ENCODE peak calls at places on chromosomes 12 and 14, in seven cellular contexts. One of them, this sample, is unnamed.

GRCh38 chr12:96710127-96710745 is 196.8 kb upstream of the NEDD1 start:
- DNase-seq in AG04450: no peak
- DNase-seq in progenitor cell of endocrine pancreas: no peak
- DNase-seq in transverse colon: no peak
- DNase-seq in A549: no peak
- DNase-seq in IMR-90: no peak
- DNase-seq in activated T-cell treated with anti-CD3 and anti-CD28 coated beads, Interleukin-2, amount 50 U/mL, for 72 hours: no peak
- DNase-seq in this sample: no peak

GRCh38 chr12:48936379-48936979 is 11.2 kb upstream of the FKBP11 start:
- DNase-seq in AG04450: peak
- DNase-seq in progenitor cell of endocrine pancreas: peak
- DNase-seq in transverse colon: peak
- DNase-seq in A549: peak
- DNase-seq in IMR-90: peak
- DNase-seq in activated T-cell treated with anti-CD3 and anti-CD28 coated beads, Interleukin-2, amount 50 U/mL, for 72 hours: peak
- DNase-seq in this sample: peak

GRCh38 chr12:66055837-66056319 is 74.7 kb downstream of the LLPH start:
- DNase-seq in AG04450: no peak
- DNase-seq in progenitor cell of endocrine pancreas: no peak
- DNase-seq in transverse colon: no peak
- DNase-seq in A549: no peak
- DNase-seq in IMR-90: no peak
- DNase-seq in activated T-cell treated with anti-CD3 and anti-CD28 coated beads, Interleukin-2, amount 50 U/mL, for 72 hours: no peak
- DNase-seq in this sample: no peak

GRCh38 chr14:93543766-93544165 is 113.0 kb downstream of the UNC79 start:
- DNase-seq in AG04450: no peak
- DNase-seq in progenitor cell of endocrine pancreas: no peak
- DNase-seq in transverse colon: no peak
- DNase-seq in A549: peak
- DNase-seq in IMR-90: peak
- DNase-seq in activated T-cell treated with anti-CD3 and anti-CD28 coated beads, Interleukin-2, amount 50 U/mL, for 72 hours: no peak
- DNase-seq in this sample: no peak

GRCh38 chr12:100017056-100017455 is 32.3 kb upstream of the ANKS1B start:
- DNase-seq in AG04450: no peak
- DNase-seq in progenitor cell of endocrine pancreas: no peak
- DNase-seq in transverse colon: no peak
- DNase-seq in A549: no peak
- DNase-seq in IMR-90: no peak
- DNase-seq in activated T-cell treated with anti-CD3 and anti-CD28 coated beads, Interleukin-2, amount 50 U/mL, for 72 hours: no peak
- DNase-seq in this sample: no peak

GRCh38 chr12:124752437-124753229 is 111.0 kb downstream of the SCARB1 start:
- DNase-seq in AG04450: no peak
- DNase-seq in progenitor cell of endocrine pancreas: no peak
- DNase-seq in transverse colon: no peak
- DNase-seq in A549: no peak
- DNase-seq in IMR-90: no peak
- DNase-seq in activated T-cell treated with anti-CD3 and anti-CD28 coated beads, Interleukin-2, amount 50 U/mL, for 72 hours: no peak
- DNase-seq in this sample: no peak

GRCh38 chr12:20602671-20603402 is 92.3 kb upstream of the SLCO1C1 start:
- DNase-seq in AG04450: no peak
- DNase-seq in progenitor cell of endocrine pancreas: no peak
- DNase-seq in transverse colon: no peak
- DNase-seq in A549: peak
- DNase-seq in IMR-90: peak
- DNase-seq in activated T-cell treated with anti-CD3 and anti-CD28 coated beads, Interleukin-2, amount 50 U/mL, for 72 hours: no peak
- DNase-seq in this sample: no peak

GRCh38 chr12:115137812-115138521 is 454.0 kb upstream of the TBX3 start:
- DNase-seq in AG04450: no peak
- DNase-seq in progenitor cell of endocrine pancreas: no peak
- DNase-seq in transverse colon: no peak
- DNase-seq in A549: no peak
- DNase-seq in IMR-90: no peak
- DNase-seq in activated T-cell treated with anti-CD3 and anti-CD28 coated beads, Interleukin-2, amount 50 U/mL, for 72 hours: no peak
- DNase-seq in this sample: no peak

GRCh38 chr12:107088912-107089311 is 4.4 kb downstream of the CRY1 start:
- DNase-seq in AG04450: no peak
- DNase-seq in progenitor cell of endocrine pancreas: no peak
- DNase-seq in transverse colon: no peak
- DNase-seq in A549: no peak
- DNase-seq in IMR-90: no peak
- DNase-seq in activated T-cell treated with anti-CD3 and anti-CD28 coated beads, Interleukin-2, amount 50 U/mL, for 72 hours: no peak
- DNase-seq in this sample: no peak

GRCh38 chr14:76953196-76953945 is 75.1 kb downstream of the IRF2BPL start:
- DNase-seq in AG04450: no peak
- DNase-seq in progenitor cell of endocrine pancreas: no peak
- DNase-seq in transverse colon: peak
- DNase-seq in A549: peak
- DNase-seq in IMR-90: peak
- DNase-seq in activated T-cell treated with anti-CD3 and anti-CD28 coated beads, Interleukin-2, amount 50 U/mL, for 72 hours: peak
- DNase-seq in this sample: peak

GRCh38 chr12:122363782-122364181 is 58.7 kb downstream of the CLIP1 start:
- DNase-seq in AG04450: no peak
- DNase-seq in progenitor cell of endocrine pancreas: no peak
- DNase-seq in transverse colon: no peak
- DNase-seq in A549: no peak
- DNase-seq in IMR-90: no peak
- DNase-seq in activated T-cell treated with anti-CD3 and anti-CD28 coated beads, Interleukin-2, amount 50 U/mL, for 72 hours: no peak
- DNase-seq in this sample: no peak

GRCh38 chr12:15787801-15788200 is 1.4 kb downstream of the EPS8 start:
- DNase-seq in AG04450: no peak
- DNase-seq in progenitor cell of endocrine pancreas: no peak
- DNase-seq in transverse colon: no peak
- DNase-seq in A549: no peak
- DNase-seq in IMR-90: no peak
- DNase-seq in activated T-cell treated with anti-CD3 and anti-CD28 coated beads, Interleukin-2, amount 50 U/mL, for 72 hours: no peak
- DNase-seq in this sample: no peak

GRCh38 chr14:55807059-55807499 is 227.1 kb downstream of the KTN1 start:
- DNase-seq in AG04450: no peak
- DNase-seq in progenitor cell of endocrine pancreas: no peak
- DNase-seq in transverse colon: peak
- DNase-seq in A549: no peak
- DNase-seq in IMR-90: peak
- DNase-seq in activated T-cell treated with anti-CD3 and anti-CD28 coated beads, Interleukin-2, amount 50 U/mL, for 72 hours: peak
- DNase-seq in this sample: no peak

GRCh38 chr12:51359851-51360250 is 13.4 kb upstream of the CELA1 start:
- DNase-seq in AG04450: no peak
- DNase-seq in progenitor cell of endocrine pancreas: no peak
- DNase-seq in transverse colon: no peak
- DNase-seq in A549: no peak
- DNase-seq in IMR-90: no peak
- DNase-seq in activated T-cell treated with anti-CD3 and anti-CD28 coated beads, Interleukin-2, amount 50 U/mL, for 72 hours: no peak
- DNase-seq in this sample: no peak

GRCh38 chr12:115232455-115233156 is 548.6 kb upstream of the TBX3 start:
- DNase-seq in AG04450: peak
- DNase-seq in progenitor cell of endocrine pancreas: no peak
- DNase-seq in transverse colon: no peak
- DNase-seq in A549: no peak
- DNase-seq in IMR-90: peak
- DNase-seq in activated T-cell treated with anti-CD3 and anti-CD28 coated beads, Interleukin-2, amount 50 U/mL, for 72 hours: no peak
- DNase-seq in this sample: no peak

GRCh38 chr14:69152181-69152943 is 557 bp downstream of the DCAF5 start:
- DNase-seq in AG04450: no peak
- DNase-seq in progenitor cell of endocrine pancreas: no peak
- DNase-seq in transverse colon: peak
- DNase-seq in A549: no peak
- DNase-seq in IMR-90: no peak
- DNase-seq in activated T-cell treated with anti-CD3 and anti-CD28 coated beads, Interleukin-2, amount 50 U/mL, for 72 hours: peak
- DNase-seq in this sample: peak

GRCh38 chr14:73392329-73393257 is 65.8 kb downstream of the NUMB start:
- DNase-seq in AG04450: no peak
- DNase-seq in progenitor cell of endocrine pancreas: no peak
- DNase-seq in transverse colon: no peak
- DNase-seq in A549: no peak
- DNase-seq in IMR-90: no peak
- DNase-seq in activated T-cell treated with anti-CD3 and anti-CD28 coated beads, Interleukin-2, amount 50 U/mL, for 72 hours: no peak
- DNase-seq in this sample: no peak

GRCh38 chr14:99393059-99393655 is 87.5 kb downstream of the SETD3 start:
- DNase-seq in AG04450: no peak
- DNase-seq in progenitor cell of endocrine pancreas: no peak
- DNase-seq in transverse colon: peak
- DNase-seq in A549: peak
- DNase-seq in IMR-90: peak
- DNase-seq in activated T-cell treated with anti-CD3 and anti-CD28 coated beads, Interleukin-2, amount 50 U/mL, for 72 hours: peak
- DNase-seq in this sample: no peak

GRCh38 chr12:106108187-106108816 is 30.5 kb downstream of the NUAK1 start:
- DNase-seq in AG04450: no peak
- DNase-seq in progenitor cell of endocrine pancreas: no peak
- DNase-seq in transverse colon: peak
- DNase-seq in A549: no peak
- DNase-seq in IMR-90: peak
- DNase-seq in activated T-cell treated with anti-CD3 and anti-CD28 coated beads, Interleukin-2, amount 50 U/mL, for 72 hours: no peak
- DNase-seq in this sample: no peak

GRCh38 chr14:95514131-95515079 is 2.0 kb downstream of the SYNE3 start:
- DNase-seq in AG04450: no peak
- DNase-seq in progenitor cell of endocrine pancreas: no peak
- DNase-seq in transverse colon: no peak
- DNase-seq in A549: no peak
- DNase-seq in IMR-90: no peak
- DNase-seq in activated T-cell treated with anti-CD3 and anti-CD28 coated beads, Interleukin-2, amount 50 U/mL, for 72 hours: no peak
- DNase-seq in this sample: no peak

GRCh38 chr14:70785556-70785955 is 23.8 kb downstream of the MAP3K9 start:
- DNase-seq in AG04450: no peak
- DNase-seq in progenitor cell of endocrine pancreas: no peak
- DNase-seq in transverse colon: no peak
- DNase-seq in A549: no peak
- DNase-seq in IMR-90: no peak
- DNase-seq in activated T-cell treated with anti-CD3 and anti-CD28 coated beads, Interleukin-2, amount 50 U/mL, for 72 hours: no peak
- DNase-seq in this sample: no peak

GRCh38 chr12:2539938-2540337 is 254.8 kb upstream of the FKBP4 start:
- DNase-seq in AG04450: no peak
- DNase-seq in progenitor cell of endocrine pancreas: no peak
- DNase-seq in transverse colon: no peak
- DNase-seq in A549: no peak
- DNase-seq in IMR-90: no peak
- DNase-seq in activated T-cell treated with anti-CD3 and anti-CD28 coated beads, Interleukin-2, amount 50 U/mL, for 72 hours: no peak
- DNase-seq in this sample: no peak

GRCh38 chr12:11681211-11681610 is 31.7 kb downstream of the ETV6 start:
- DNase-seq in AG04450: no peak
- DNase-seq in progenitor cell of endocrine pancreas: no peak
- DNase-seq in transverse colon: no peak
- DNase-seq in A549: no peak
- DNase-seq in IMR-90: no peak
- DNase-seq in activated T-cell treated with anti-CD3 and anti-CD28 coated beads, Interleukin-2, amount 50 U/mL, for 72 hours: no peak
- DNase-seq in this sample: no peak

GRCh38 chr12:104699489-104700194 is 242.9 kb downstream of the CHST11 start:
- DNase-seq in AG04450: no peak
- DNase-seq in progenitor cell of endocrine pancreas: no peak
- DNase-seq in transverse colon: no peak
- DNase-seq in A549: no peak
- DNase-seq in IMR-90: peak
- DNase-seq in activated T-cell treated with anti-CD3 and anti-CD28 coated beads, Interleukin-2, amount 50 U/mL, for 72 hours: peak
- DNase-seq in this sample: no peak

GRCh38 chr12:33560653-33561208 is 121.1 kb upstream of the SYT10 start:
- DNase-seq in AG04450: no peak
- DNase-seq in progenitor cell of endocrine pancreas: no peak
- DNase-seq in transverse colon: no peak
- DNase-seq in A549: no peak
- DNase-seq in IMR-90: no peak
- DNase-seq in activated T-cell treated with anti-CD3 and anti-CD28 coated beads, Interleukin-2, amount 50 U/mL, for 72 hours: no peak
- DNase-seq in this sample: no peak

GRCh38 chr12:78674311-78675085 is 190.1 kb upstream of the SYT1 start:
- DNase-seq in AG04450: no peak
- DNase-seq in progenitor cell of endocrine pancreas: no peak
- DNase-seq in transverse colon: no peak
- DNase-seq in A549: no peak
- DNase-seq in IMR-90: peak
- DNase-seq in activated T-cell treated with anti-CD3 and anti-CD28 coated beads, Interleukin-2, amount 50 U/mL, for 72 hours: no peak
- DNase-seq in this sample: no peak

GRCh38 chr12:3445127-3445978 is 45.6 kb upstream of the PRMT8 start:
- DNase-seq in AG04450: no peak
- DNase-seq in progenitor cell of endocrine pancreas: no peak
- DNase-seq in transverse colon: peak
- DNase-seq in A549: no peak
- DNase-seq in IMR-90: no peak
- DNase-seq in activated T-cell treated with anti-CD3 and anti-CD28 coated beads, Interleukin-2, amount 50 U/mL, for 72 hours: no peak
- DNase-seq in this sample: no peak

GRCh38 chr12:386651-387050 is 2.5 kb downstream of the KDM5A start:
- DNase-seq in AG04450: no peak
- DNase-seq in progenitor cell of endocrine pancreas: no peak
- DNase-seq in transverse colon: no peak
- DNase-seq in A549: no peak
- DNase-seq in IMR-90: peak
- DNase-seq in activated T-cell treated with anti-CD3 and anti-CD28 coated beads, Interleukin-2, amount 50 U/mL, for 72 hours: no peak
- DNase-seq in this sample: no peak

GRCh38 chr12:104063712-104064030 is 660 bp upstream of the HCFC2 start:
- DNase-seq in AG04450: no peak
- DNase-seq in progenitor cell of endocrine pancreas: no peak
- DNase-seq in transverse colon: no peak
- DNase-seq in A549: no peak
- DNase-seq in IMR-90: peak
- DNase-seq in activated T-cell treated with anti-CD3 and anti-CD28 coated beads, Interleukin-2, amount 50 U/mL, for 72 hours: no peak
- DNase-seq in this sample: peak

GRCh38 chr14:42079911-42080310 is 473.2 kb downstream of the LRFN5 start:
- DNase-seq in AG04450: no peak
- DNase-seq in progenitor cell of endocrine pancreas: no peak
- DNase-seq in transverse colon: no peak
- DNase-seq in A549: no peak
- DNase-seq in IMR-90: no peak
- DNase-seq in activated T-cell treated with anti-CD3 and anti-CD28 coated beads, Interleukin-2, amount 50 U/mL, for 72 hours: no peak
- DNase-seq in this sample: no peak

GRCh38 chr12:26018926-26019325 is 60.4 kb downstream of the RASSF8 start:
- DNase-seq in AG04450: no peak
- DNase-seq in progenitor cell of endocrine pancreas: no peak
- DNase-seq in transverse colon: no peak
- DNase-seq in A549: no peak
- DNase-seq in IMR-90: peak
- DNase-seq in activated T-cell treated with anti-CD3 and anti-CD28 coated beads, Interleukin-2, amount 50 U/mL, for 72 hours: no peak
- DNase-seq in this sample: no peak

GRCh38 chr12:100142851-100143559 is at the start of gene BLTP3B:
- DNase-seq in AG04450: peak
- DNase-seq in progenitor cell of endocrine pancreas: peak
- DNase-seq in transverse colon: peak
- DNase-seq in A549: peak
- DNase-seq in IMR-90: peak
- DNase-seq in activated T-cell treated with anti-CD3 and anti-CD28 coated beads, Interleukin-2, amount 50 U/mL, for 72 hours: peak
- DNase-seq in this sample: no peak

GRCh38 chr14:103463149-103463548 is 59.5 kb downstream of the CKB start:
- DNase-seq in AG04450: no peak
- DNase-seq in progenitor cell of endocrine pancreas: no peak
- DNase-seq in transverse colon: no peak
- DNase-seq in A549: no peak
- DNase-seq in IMR-90: no peak
- DNase-seq in activated T-cell treated with anti-CD3 and anti-CD28 coated beads, Interleukin-2, amount 50 U/mL, for 72 hours: no peak
- DNase-seq in this sample: no peak

GRCh38 chr12:64864319-64864718 is 39.9 kb downstream of the TBC1D30 start:
- DNase-seq in AG04450: no peak
- DNase-seq in progenitor cell of endocrine pancreas: no peak
- DNase-seq in transverse colon: no peak
- DNase-seq in A549: no peak
- DNase-seq in IMR-90: no peak
- DNase-seq in activated T-cell treated with anti-CD3 and anti-CD28 coated beads, Interleukin-2, amount 50 U/mL, for 72 hours: no peak
- DNase-seq in this sample: no peak

This sample was measured in memory B cell.